ENCODE peak calls at places on chromosomes 11 and 22, in seven cellular contexts. I is hepatocyte, C is MM.1S, N is PC-3, G is osteoblast, Y is fibroblast of lung, X is left ventricle myocardium inferior. Z is an unnamed sample.

GRCh38 chr11:109644158-109644557 is 222.2 kb downstream of the C11orf87 start:
- DNase-seq in G (no peak), N (peak; percentile 12), X (peak; percentile 42), I (peak; percentile 20), C (no peak), Y (peak; percentile 4), Z (no peak)

GRCh38 chr11:94134651-94135512 is 6.2 kb downstream of the PANX1 start:
- DNase-seq in N (peak; percentile 90), C (no peak), I (peak; percentile 50), G (peak; percentile 86), Y (peak; percentile 96), X (peak; percentile 73), Z (peak; percentile 82)

GRCh38 chr11:79616392-79616831 is 175.6 kb upstream of the TENM4 start:
- DNase-seq in C (no peak), X (no peak), G (no peak), I (peak; percentile 19), N (peak; percentile 46), Y (no peak), Z (no peak)

GRCh38 chr11:127843483-127844396 is 743.6 kb downstream of the ETS1 start:
- DNase-seq in I (peak; percentile 88), G (peak; percentile 83), X (peak; percentile 53), C (peak; percentile 78), N (peak; percentile 82), Y (peak; percentile 56), Z (peak; percentile 51)

GRCh38 chr11:65047581-65048422 is 6.8 kb downstream of the SAC3D1 start:
- DNase-seq in C (no peak), Y (peak; percentile 8), N (no peak), I (no peak), X (peak; percentile 29), G (peak; percentile 94), Z (peak; percentile 35)

GRCh38 chr11:22130462-22131053 is 62.3 kb upstream of the ANO5 start:
- DNase-seq in Y (no peak), C (peak; percentile 52), I (peak; percentile 32), X (no peak), G (no peak), N (peak; percentile 2), Z (no peak)

GRCh38 chr11:35622070-35622469 is 3.8 kb downstream of the FJX1 start:
- DNase-seq in C (no peak), Y (peak; percentile 92), N (peak; percentile 64), G (peak; percentile 77), X (no peak), I (no peak), Z (no peak)

GRCh38 chr11:91921974-91922373 is 302.6 kb upstream of the FAT3 start:
- DNase-seq in Y (peak; percentile 25), X (no peak), C (no peak), G (no peak), I (no peak), N (peak; percentile 82), Z (no peak)

GRCh38 chr22:39205344-39206021 is 39.3 kb downstream of the PDGFB start:
- DNase-seq in N (peak; percentile 82), Y (peak; percentile 57), G (peak; percentile 97), X (no peak), C (no peak), I (peak; percentile 65), Z (no peak)

GRCh38 chr11:35061516-35062440 is 77.2 kb upstream of the CD44 start:
- DNase-seq in G (no peak), N (peak; percentile 55), I (no peak), X (no peak), C (no peak), Y (no peak), Z (no peak)

GRCh38 chr11:63920126-63920869 is 3.3 kb upstream of the RCOR2 start:
- DNase-seq in X (peak; percentile 90), Y (no peak), C (no peak), G (peak; percentile 92), N (no peak), I (peak; percentile 79), Z (peak; percentile 81)

GRCh38 chr11:115338476-115338875 is 165.7 kb downstream of the CADM1 start:
- DNase-seq in X (no peak), N (no peak), C (no peak), G (no peak), Y (no peak), I (no peak), Z (no peak)

GRCh38 chr22:23764931-23765881 is 2.4 kb downstream of the C22orf15 start:
- DNase-seq in G (peak; percentile 69), I (no peak), Y (no peak), N (no peak), C (no peak), X (no peak), Z (no peak)

GRCh38 chr22:23786752-23787599 is at the start of gene SMARCB1:
- DNase-seq in X (peak; percentile 93), N (peak; percentile 84), I (peak; percentile 96), G (peak; percentile 99), C (peak; percentile 89), Y (peak; percentile 92), Z (peak; percentile 96)

GRCh38 chr11:72591785-72592490 is 82.3 kb downstream of the PDE2A start:
- DNase-seq in C (peak; percentile 76), G (no peak), I (no peak), X (no peak), N (no peak), Y (no peak), Z (no peak)

DNA sequence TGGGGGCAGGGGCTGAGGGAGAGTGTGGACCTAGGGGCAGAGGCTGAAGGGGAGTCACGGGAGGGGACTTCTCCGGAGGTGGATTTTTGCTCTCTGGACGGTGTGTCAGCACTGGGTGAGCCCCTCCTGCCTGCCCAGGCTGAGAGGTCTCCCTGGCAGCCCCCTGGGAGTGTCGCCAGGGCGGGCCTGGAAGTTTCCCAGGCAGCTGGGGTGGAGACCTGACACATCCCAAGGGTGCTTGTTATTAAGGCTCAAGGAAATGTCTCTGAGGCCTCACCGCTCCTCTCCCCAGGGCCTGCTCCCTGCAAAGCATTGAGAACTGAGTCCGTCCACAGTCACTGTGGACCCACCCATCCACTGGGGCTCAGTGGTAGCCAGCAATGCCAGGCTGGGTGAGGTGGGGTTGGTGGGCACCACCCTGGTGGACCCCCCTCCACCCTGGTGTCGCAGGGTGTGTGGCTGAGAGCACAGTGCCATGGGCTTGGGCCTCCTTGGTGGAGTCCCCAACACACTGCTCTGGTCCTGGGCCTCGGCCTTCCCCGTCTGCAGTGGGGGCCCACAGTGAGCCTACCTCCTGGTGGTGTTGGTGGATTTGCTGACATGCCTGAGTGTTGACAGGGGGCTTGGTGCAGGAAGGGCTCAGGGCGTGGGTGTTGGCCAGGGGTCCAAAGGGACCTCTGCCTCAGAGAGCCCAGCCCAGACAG is 2.5 kb downstream of the CD81 start:
- DNase-seq in N (no peak), I (no peak), Y (no peak), X (peak; percentile 15), G (no peak), C (no peak), Z (no peak)
- H3K27ac ChIP-seq in N (no peak overlapping the region), I (no peak overlapping the region), Y (peak overlapping the region; percentile 74), X (peak overlapping the region; percentile 99), G (peak overlapping the region; percentile 66), C (no peak overlapping the region), Z (peak overlapping the region; percentile 58)

DNA sequence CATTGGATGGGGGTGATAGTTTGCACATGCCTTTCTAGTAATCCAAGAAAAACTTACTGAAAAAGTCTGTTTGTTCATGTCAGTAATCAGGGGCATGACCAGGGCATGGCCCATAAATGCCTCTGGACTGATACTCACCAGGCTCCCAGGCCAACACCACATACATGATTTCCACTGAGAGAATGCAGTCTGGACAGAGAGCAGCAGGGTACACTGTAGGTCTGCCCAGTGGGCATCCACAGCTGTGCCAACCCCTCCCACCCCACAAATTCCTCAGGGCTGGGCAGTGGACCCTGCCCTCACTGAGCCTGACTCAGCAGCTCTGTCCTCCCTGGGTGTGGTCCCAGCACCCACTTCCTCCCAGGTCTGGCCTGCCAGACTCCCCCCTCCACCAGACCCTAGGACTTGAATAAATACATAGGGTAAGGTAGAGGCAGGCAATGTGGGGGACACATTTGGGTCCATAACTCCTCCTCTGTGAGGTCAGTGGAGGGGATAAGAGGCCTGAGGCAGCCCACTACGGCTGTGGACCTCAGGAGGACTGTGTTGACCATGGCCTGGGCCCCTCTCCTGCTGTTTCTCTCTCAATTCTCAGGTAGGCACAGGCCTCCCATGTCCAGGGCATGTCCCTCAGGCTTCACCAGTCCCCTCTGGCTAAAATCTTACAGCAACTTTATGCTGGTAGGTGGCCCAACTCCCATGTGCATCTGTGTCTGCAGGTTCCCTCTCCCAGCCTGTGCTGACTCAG is 92.2 kb upstream of the TOP3B start:
- DNase-seq in I (peak; percentile 35), C (no peak), X (no peak), N (peak; percentile 33), Y (no peak), G (no peak), Z (no peak)
- TF ChIP-seq CTCF in I (no peak), C (no peak), X (no peak), N (no peak), Y (no peak), G (no peak), Z (no peak)

GRCh38 chr22:17773606-17774205 is 563 bp downstream of the BID start:
- DNase-seq in I (peak; percentile 70), X (peak; percentile 38), Y (peak; percentile 35), N (peak; percentile 47), C (peak; percentile 87), G (peak; percentile 96), Z (peak; percentile 71)

GRCh38 chr22:17774206-17774927 is at the start of gene BID:
- DNase-seq in I (peak; percentile 63), C (peak; percentile 55), G (peak; percentile 95), X (peak; percentile 68), N (peak; percentile 16), Y (peak; percentile 30), Z (peak; percentile 55)

GRCh38 chr22:17775781-17776470 is 1.7 kb upstream of the BID start:
- DNase-seq in C (no peak), Y (no peak), G (peak; percentile 70), I (no peak), X (no peak), N (no peak), Z (no peak)

GRCh38 chr22:17772963-17773605 is 1.2 kb downstream of the BID start:
- DNase-seq in G (peak; percentile 97), C (no peak), N (peak; percentile 43), Y (peak; percentile 62), I (peak; percentile 50), X (no peak), Z (no peak)

GRCh38 chr22:17774928-17775675 is 833 bp upstream of the BID start:
- DNase-seq in C (no peak), G (peak; percentile 74), X (no peak), Y (no peak), N (no peak), I (no peak), Z (no peak)
- H3K4me1 ChIP-seq in C (peaks cover 11% of the 10 kb centered on the region), G (peaks cover 18% of the 10 kb centered on the region), X (peaks cover 27% of the 10 kb centered on the region), Y (peaks cover 11% of the 10 kb centered on the region), N (peaks cover 19% of the 10 kb centered on the region), I (peaks cover 11% of the 10 kb centered on the region), Z (peaks cover 9% of the 10 kb centered on the region)

GRCh38 chr22:29093501-29093921 is 20.7 kb downstream of the KREMEN1 start:
- DNase-seq in C (no peak), X (no peak), I (no peak), G (peak; percentile 88), Y (peak; percentile 78), N (no peak), Z (peak; percentile 63)

GRCh38 chr22:29093980-29094379 is 21.1 kb downstream of the KREMEN1 start:
- DNase-seq in C (no peak), Y (peak; percentile 60), G (peak; percentile 85), X (no peak), N (no peak), I (no peak), Z (no peak)

GRCh38 chr22:29092243-29092642 is 19.4 kb downstream of the KREMEN1 start:
- DNase-seq in Y (no peak), I (no peak), C (no peak), X (no peak), N (no peak), G (no peak), Z (no peak)

GRCh38 chr22:29095459-29095858 is 22.6 kb downstream of the KREMEN1 start:
- DNase-seq in I (no peak), C (no peak), G (no peak), N (no peak), X (no peak), Y (no peak), Z (no peak)

GRCh38 chr22:29093030-29093429 is 20.2 kb downstream of the KREMEN1 start:
- DNase-seq in C (no peak), I (no peak), G (no peak), Y (no peak), N (no peak), X (no peak), Z (no peak)
- H3K27ac ChIP-seq in C (no peak overlapping the region), I (no peak overlapping the region), G (no peak overlapping the region), Y (no peak overlapping the region), N (no peak overlapping the region), X (peak overlapping the region; percentile 67), Z (peak overlapping the region; percentile 48)